ENCODE peak calls at places on chromosomes 7 and 10, in eight cellular contexts. One of them, this sample, is unnamed.

GRCh38 chr10:132365102-132365501 is 31.9 kb upstream of the PWWP2B start:
- DNase-seq in SJCRH30: no peak
- DNase-seq in esophagus squamous epithelium: no peak
- DNase-seq in SJSA1: peak; percentile 30
- DNase-seq in adipocyte: no peak
- DNase-seq in PC-9: no peak
- DNase-seq in fibroblast of lung: no peak
- DNase-seq in NT2/D1: no peak
- DNase-seq in this sample: no peak

GRCh38 chr10:104057717-104058116 is 28.0 kb downstream of the COL17A1 start:
- DNase-seq in SJCRH30: no peak
- DNase-seq in esophagus squamous epithelium: no peak
- DNase-seq in SJSA1: no peak
- DNase-seq in adipocyte: no peak
- DNase-seq in PC-9: no peak
- DNase-seq in fibroblast of lung: no peak
- DNase-seq in NT2/D1: no peak
- DNase-seq in this sample: no peak

GRCh38 chr10:116115233-116115632 is 157.8 kb downstream of the GFRA1 start:
- DNase-seq in SJCRH30: no peak
- DNase-seq in esophagus squamous epithelium: no peak
- DNase-seq in SJSA1: no peak
- DNase-seq in adipocyte: no peak
- DNase-seq in PC-9: no peak
- DNase-seq in fibroblast of lung: no peak
- DNase-seq in NT2/D1: no peak
- DNase-seq in this sample: no peak

GRCh38 chr7:14000247-14000646 is 10.8 kb upstream of the ETV1 start:
- DNase-seq in SJCRH30: no peak
- DNase-seq in esophagus squamous epithelium: no peak
- DNase-seq in SJSA1: no peak
- DNase-seq in adipocyte: no peak
- DNase-seq in PC-9: peak; percentile 44
- DNase-seq in fibroblast of lung: no peak
- DNase-seq in NT2/D1: no peak
- DNase-seq in this sample: no peak

GRCh38 chr7:83648464-83649241 is at the start of gene SEMA3E:
- DNase-seq in SJCRH30: no peak
- DNase-seq in esophagus squamous epithelium: no peak
- DNase-seq in SJSA1: no peak
- DNase-seq in adipocyte: peak; percentile 56
- DNase-seq in PC-9: peak; percentile 62
- DNase-seq in fibroblast of lung: peak; percentile 72
- DNase-seq in NT2/D1: no peak
- DNase-seq in this sample: peak; percentile 4

GRCh38 chr10:79352035-79352595 is 4.8 kb downstream of the PPIF start:
- DNase-seq in SJCRH30: no peak
- DNase-seq in esophagus squamous epithelium: no peak
- DNase-seq in SJSA1: peak; percentile 39
- DNase-seq in adipocyte: no peak
- DNase-seq in PC-9: no peak
- DNase-seq in fibroblast of lung: no peak
- DNase-seq in NT2/D1: no peak
- DNase-seq in this sample: no peak

GRCh38 chr10:97050205-97050745 is 135.5 kb downstream of the SLIT1 start:
- DNase-seq in SJCRH30: no peak
- DNase-seq in esophagus squamous epithelium: no peak
- DNase-seq in SJSA1: no peak
- DNase-seq in adipocyte: no peak
- DNase-seq in PC-9: no peak
- DNase-seq in fibroblast of lung: no peak
- DNase-seq in NT2/D1: no peak
- DNase-seq in this sample: no peak

GRCh38 chr7:107528461-107528860 is 35.3 kb downstream of the COG5 start:
- DNase-seq in SJCRH30: no peak
- DNase-seq in esophagus squamous epithelium: no peak
- DNase-seq in SJSA1: no peak
- DNase-seq in adipocyte: peak; percentile 60
- DNase-seq in PC-9: peak; percentile 51
- DNase-seq in fibroblast of lung: peak; percentile 78
- DNase-seq in NT2/D1: peak; percentile 5
- DNase-seq in this sample: no peak

GRCh38 chr10:113382691-113383090 is 170.2 kb upstream of the HABP2 start:
- DNase-seq in SJCRH30: no peak
- DNase-seq in esophagus squamous epithelium: no peak
- DNase-seq in SJSA1: no peak
- DNase-seq in adipocyte: no peak
- DNase-seq in PC-9: no peak
- DNase-seq in fibroblast of lung: no peak
- DNase-seq in NT2/D1: no peak
- DNase-seq in this sample: no peak

GRCh38 chr7:1397491-1398327 is 61.6 kb downstream of the MICALL2 start:
- DNase-seq in SJCRH30: no peak
- DNase-seq in esophagus squamous epithelium: no peak
- DNase-seq in SJSA1: no peak
- DNase-seq in adipocyte: peak; percentile 26
- DNase-seq in PC-9: no peak
- DNase-seq in fibroblast of lung: peak; percentile 76
- DNase-seq in NT2/D1: no peak
- DNase-seq in this sample: peak; percentile 60

GRCh38 chr10:55024718-55025117 is 223.7 kb upstream of the PCDH15 start:
- DNase-seq in SJCRH30: peak; percentile 14
- DNase-seq in esophagus squamous epithelium: no peak
- DNase-seq in SJSA1: no peak
- DNase-seq in adipocyte: no peak
- DNase-seq in PC-9: no peak
- DNase-seq in fibroblast of lung: peak; percentile 1
- DNase-seq in NT2/D1: no peak
- DNase-seq in this sample: no peak

GRCh38 chr7:51065766-51066165 is 250.8 kb downstream of the COBL start:
- DNase-seq in SJCRH30: no peak
- DNase-seq in esophagus squamous epithelium: no peak
- DNase-seq in SJSA1: no peak
- DNase-seq in adipocyte: no peak
- DNase-seq in PC-9: no peak
- DNase-seq in fibroblast of lung: no peak
- DNase-seq in NT2/D1: no peak
- DNase-seq in this sample: no peak

GRCh38 chr7:75534727-75535307 is 42.7 kb downstream of the SPDYE5 start:
- DNase-seq in SJCRH30: no peak
- DNase-seq in esophagus squamous epithelium: no peak
- DNase-seq in SJSA1: peak; percentile 49
- DNase-seq in adipocyte: peak; percentile 61
- DNase-seq in PC-9: peak; percentile 74
- DNase-seq in fibroblast of lung: peak; percentile 87
- DNase-seq in NT2/D1: no peak
- DNase-seq in this sample: no peak

GRCh38 chr7:158778476-158778875 is 50.8 kb downstream of the ESYT2 start:
- DNase-seq in SJCRH30: no peak
- DNase-seq in esophagus squamous epithelium: no peak
- DNase-seq in SJSA1: no peak
- DNase-seq in adipocyte: peak; percentile 18
- DNase-seq in PC-9: no peak
- DNase-seq in fibroblast of lung: peak; percentile 55
- DNase-seq in NT2/D1: no peak
- DNase-seq in this sample: no peak

GRCh38 chr7:41097501-41097900 is 605.4 kb downstream of the INHBA start:
- DNase-seq in SJCRH30: no peak
- DNase-seq in esophagus squamous epithelium: no peak
- DNase-seq in SJSA1: no peak
- DNase-seq in adipocyte: no peak
- DNase-seq in PC-9: no peak
- DNase-seq in fibroblast of lung: peak; percentile 99
- DNase-seq in NT2/D1: no peak
- DNase-seq in this sample: no peak

GRCh38 chr7:135158874-135159273 is 11.0 kb downstream of the TMEM140 start:
- DNase-seq in SJCRH30: no peak
- DNase-seq in esophagus squamous epithelium: no peak
- DNase-seq in SJSA1: no peak
- DNase-seq in adipocyte: no peak
- DNase-seq in PC-9: no peak
- DNase-seq in fibroblast of lung: no peak
- DNase-seq in NT2/D1: no peak
- DNase-seq in this sample: no peak

GRCh38 chr10:964988-965417 is 23.2 kb upstream of the GTPBP4 start:
- DNase-seq in SJCRH30: no peak
- DNase-seq in esophagus squamous epithelium: no peak
- DNase-seq in SJSA1: no peak
- DNase-seq in adipocyte: no peak
- DNase-seq in PC-9: no peak
- DNase-seq in fibroblast of lung: no peak
- DNase-seq in NT2/D1: no peak
- DNase-seq in this sample: no peak

GRCh38 chr10:14259696-14260595 is 70.8 kb downstream of the FRMD4A start:
- DNase-seq in SJCRH30: peak; percentile 90
- DNase-seq in esophagus squamous epithelium: no peak
- DNase-seq in SJSA1: no peak
- DNase-seq in adipocyte: peak; percentile 4
- DNase-seq in PC-9: no peak
- DNase-seq in fibroblast of lung: peak; percentile 78
- DNase-seq in NT2/D1: no peak
- DNase-seq in this sample: no peak

GRCh38 chr10:31317652-31318381 is 1.2 kb upstream of the ZEB1 start:
- DNase-seq in SJCRH30: no peak
- DNase-seq in esophagus squamous epithelium: no peak
- DNase-seq in SJSA1: no peak
- DNase-seq in adipocyte: no peak
- DNase-seq in PC-9: peak; percentile 53
- DNase-seq in fibroblast of lung: no peak
- DNase-seq in NT2/D1: no peak
- DNase-seq in this sample: no peak

GRCh38 chr10:30701471-30702173 is 72.1 kb upstream of the LYZL2 start:
- DNase-seq in SJCRH30: peak; percentile 37
- DNase-seq in esophagus squamous epithelium: peak; percentile 10
- DNase-seq in SJSA1: peak; percentile 67
- DNase-seq in adipocyte: peak; percentile 29
- DNase-seq in PC-9: peak; percentile 50
- DNase-seq in fibroblast of lung: peak; percentile 78
- DNase-seq in NT2/D1: no peak
- DNase-seq in this sample: peak; percentile 71

GRCh38 chr7:91446819-91447218 is 182.6 kb downstream of the FZD1 start:
- DNase-seq in SJCRH30: no peak
- DNase-seq in esophagus squamous epithelium: no peak
- DNase-seq in SJSA1: no peak
- DNase-seq in adipocyte: no peak
- DNase-seq in PC-9: no peak
- DNase-seq in fibroblast of lung: no peak
- DNase-seq in NT2/D1: no peak
- DNase-seq in this sample: no peak

GRCh38 chr10:61628875-61629513 is 33.7 kb upstream of the CABCOCO1 start:
- DNase-seq in SJCRH30: peak; percentile 11
- DNase-seq in esophagus squamous epithelium: no peak
- DNase-seq in SJSA1: peak; percentile 81
- DNase-seq in adipocyte: peak; percentile 92
- DNase-seq in PC-9: peak; percentile 92
- DNase-seq in fibroblast of lung: peak; percentile 97
- DNase-seq in NT2/D1: no peak
- DNase-seq in this sample: peak; percentile 62

GRCh38 chr7:151586531-151587270 is 67.0 kb upstream of the RHEB start:
- DNase-seq in SJCRH30: no peak
- DNase-seq in esophagus squamous epithelium: no peak
- DNase-seq in SJSA1: no peak
- DNase-seq in adipocyte: no peak
- DNase-seq in PC-9: no peak
- DNase-seq in fibroblast of lung: no peak
- DNase-seq in NT2/D1: no peak
- DNase-seq in this sample: no peak

GRCh38 chr7:128135275-128136214 is 104.3 kb upstream of the LRRC4 start:
- DNase-seq in SJCRH30: peak; percentile 53
- DNase-seq in esophagus squamous epithelium: no peak
- DNase-seq in SJSA1: no peak
- DNase-seq in adipocyte: peak; percentile 79
- DNase-seq in PC-9: no peak
- DNase-seq in fibroblast of lung: peak; percentile 56
- DNase-seq in NT2/D1: peak; percentile 43
- DNase-seq in this sample: peak; percentile 27
- H3K4me3 ChIP-seq in SJCRH30: peak overlapping the region; percentile 62
- H3K4me3 ChIP-seq in esophagus squamous epithelium: peak overlapping the region; percentile 73
- H3K4me3 ChIP-seq in SJSA1: peak overlapping the region; percentile 28
- H3K4me3 ChIP-seq in adipocyte: peak overlapping the region; percentile 82
- H3K4me3 ChIP-seq in PC-9: peak overlapping the region; percentile 82
- H3K4me3 ChIP-seq in fibroblast of lung: peak overlapping the region; percentile 64
- H3K4me3 ChIP-seq in NT2/D1: peak overlapping the region; percentile 47
- H3K4me3 ChIP-seq in this sample: peak overlapping the region; percentile 41

DNA sequence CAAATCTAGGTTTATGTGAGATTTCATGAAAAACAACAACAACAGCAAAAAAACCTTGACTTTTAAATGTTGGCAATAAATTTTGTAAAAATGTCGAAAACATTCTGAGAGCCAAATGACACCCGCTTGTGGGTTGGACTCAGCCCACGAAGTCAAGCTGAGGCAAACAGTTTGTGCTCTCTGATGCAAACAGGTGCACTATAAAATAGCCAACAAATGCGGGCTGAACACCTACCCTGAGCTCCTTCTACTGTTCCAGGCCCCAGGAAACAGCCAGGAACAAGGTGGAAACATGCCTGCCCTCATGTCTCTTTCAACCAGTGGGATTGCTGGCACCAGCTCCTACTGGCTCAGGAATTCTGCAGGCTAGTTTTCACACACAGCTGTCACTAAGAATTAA is 105.0 kb upstream of the ZNF716 start:
- DNase-seq in SJCRH30: no peak
- DNase-seq in esophagus squamous epithelium: no peak
- DNase-seq in SJSA1: no peak
- DNase-seq in adipocyte: no peak
- DNase-seq in PC-9: no peak
- DNase-seq in fibroblast of lung: no peak
- DNase-seq in NT2/D1: no peak
- DNase-seq in this sample: no peak
- H3K9me3 ChIP-seq in SJCRH30: no peaks in the 10 kb centered on the region
- H3K9me3 ChIP-seq in esophagus squamous epithelium: no peaks in the 10 kb centered on the region
- H3K9me3 ChIP-seq in SJSA1: no peaks in the 10 kb centered on the region
- H3K9me3 ChIP-seq in adipocyte: peaks cover 4% of the 10 kb centered on the region
- H3K9me3 ChIP-seq in PC-9: no peaks in the 10 kb centered on the region
- H3K9me3 ChIP-seq in fibroblast of lung: no peaks in the 10 kb centered on the region
- H3K9me3 ChIP-seq in NT2/D1: no peaks in the 10 kb centered on the region
- H3K9me3 ChIP-seq in this sample: no peaks in the 10 kb centered on the region

DNA sequence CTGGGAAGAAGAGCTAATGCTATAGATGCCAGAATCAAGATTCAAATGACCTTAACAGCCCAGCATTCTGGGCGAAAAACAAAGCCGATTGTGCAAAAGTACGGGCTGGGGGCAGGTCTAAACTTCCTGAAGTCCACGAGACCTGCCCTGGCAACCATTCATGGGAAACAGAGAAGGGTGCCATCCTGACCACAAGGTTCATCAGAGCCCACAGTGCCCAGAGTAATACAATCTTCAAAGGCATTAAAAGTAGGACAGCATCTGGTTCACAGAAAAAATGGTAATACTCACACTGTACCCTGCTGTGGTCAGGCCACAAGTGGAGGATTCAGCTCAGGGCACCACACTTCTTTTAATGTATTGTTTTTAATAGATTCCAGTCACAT is 36.1 kb downstream of the SORBS1 start:
- DNase-seq in SJCRH30: no peak
- DNase-seq in esophagus squamous epithelium: no peak
- DNase-seq in SJSA1: no peak
- DNase-seq in adipocyte: no peak
- DNase-seq in PC-9: no peak
- DNase-seq in fibroblast of lung: no peak
- DNase-seq in NT2/D1: no peak
- DNase-seq in this sample: no peak
- H3K36me3 ChIP-seq in SJCRH30: no peaks in the 10 kb centered on the region
- H3K36me3 ChIP-seq in esophagus squamous epithelium: no peaks in the 10 kb centered on the region
- H3K36me3 ChIP-seq in SJSA1: no peaks in the 10 kb centered on the region
- H3K36me3 ChIP-seq in adipocyte: no peaks in the 10 kb centered on the region
- H3K36me3 ChIP-seq in PC-9: no peaks in the 10 kb centered on the region
- H3K36me3 ChIP-seq in fibroblast of lung: no peaks in the 10 kb centered on the region
- H3K36me3 ChIP-seq in NT2/D1: no peaks in the 10 kb centered on the region
- H3K36me3 ChIP-seq in this sample: no peaks in the 10 kb centered on the region

GRCh38 chr10:120486671-120487205 is 29.7 kb downstream of the PLPP4 start:
- DNase-seq in SJCRH30: no peak
- DNase-seq in esophagus squamous epithelium: no peak
- DNase-seq in SJSA1: peak; percentile 17
- DNase-seq in adipocyte: no peak
- DNase-seq in PC-9: no peak
- DNase-seq in fibroblast of lung: no peak
- DNase-seq in NT2/D1: no peak
- DNase-seq in this sample: no peak
- H3K4me3 ChIP-seq in SJCRH30: no peak overlapping the region
- H3K4me3 ChIP-seq in esophagus squamous epithelium: no peak overlapping the region
- H3K4me3 ChIP-seq in SJSA1: no peak overlapping the region
- H3K4me3 ChIP-seq in adipocyte: no peak overlapping the region
- H3K4me3 ChIP-seq in PC-9: no peak overlapping the region
- H3K4me3 ChIP-seq in fibroblast of lung: no peak overlapping the region
- H3K4me3 ChIP-seq in NT2/D1: no peak overlapping the region
- H3K4me3 ChIP-seq in this sample: no peak overlapping the region

This sample was measured in MG63.